ENCODE peak calls at places on chromosomes 11 and 22, in ten cellular contexts. One of them, this sample, is unnamed.

GRCh38 chr22:23094695-23095466 is 24.6 kb downstream of the GNAZ start:
- DNase-seq in H9: no peak
- DNase-seq in Peyer's patch: no peak
- DNase-seq in endothelial cell: no peak
- DNase-seq in osteocyte: no peak
- DNase-seq in AG09309: no peak
- DNase-seq in dorsolateral prefrontal cortex: no peak
- DNase-seq in sigmoid colon: no peak
- DNase-seq in HFFc6: no peak
- DNase-seq in GM12865: no peak
- DNase-seq in this sample: no peak

GRCh38 chr22:39908737-39909136 is 7.9 kb downstream of the GRAP2 start:
- DNase-seq in H9: no peak
- DNase-seq in Peyer's patch: no peak
- DNase-seq in endothelial cell: no peak
- DNase-seq in osteocyte: no peak
- DNase-seq in AG09309: no peak
- DNase-seq in dorsolateral prefrontal cortex: no peak
- DNase-seq in sigmoid colon: no peak
- DNase-seq in HFFc6: peak; percentile 12
- DNase-seq in GM12865: peak; percentile 35
- DNase-seq in this sample: no peak

GRCh38 chr22:31958625-31959239 is 14.4 kb downstream of the YWHAH start:
- DNase-seq in H9: no peak
- DNase-seq in Peyer's patch: no peak
- DNase-seq in endothelial cell: no peak
- DNase-seq in osteocyte: no peak
- DNase-seq in AG09309: no peak
- DNase-seq in dorsolateral prefrontal cortex: no peak
- DNase-seq in sigmoid colon: no peak
- DNase-seq in HFFc6: no peak
- DNase-seq in GM12865: no peak
- DNase-seq in this sample: no peak

GRCh38 chr22:29799217-29799680 is 32.1 kb downstream of the UQCR10 start:
- DNase-seq in H9: no peak
- DNase-seq in Peyer's patch: peak; percentile 82
- DNase-seq in endothelial cell: no peak
- DNase-seq in osteocyte: no peak
- DNase-seq in AG09309: peak; percentile 94
- DNase-seq in dorsolateral prefrontal cortex: peak; percentile 70
- DNase-seq in sigmoid colon: peak; percentile 94
- DNase-seq in HFFc6: peak; percentile 98
- DNase-seq in GM12865: no peak
- DNase-seq in this sample: peak; percentile 86

GRCh38 chr11:130999086-130999485 is 82.8 kb upstream of the SNX19 start:
- DNase-seq in H9: no peak
- DNase-seq in Peyer's patch: no peak
- DNase-seq in endothelial cell: no peak
- DNase-seq in osteocyte: no peak
- DNase-seq in AG09309: peak; percentile 21
- DNase-seq in dorsolateral prefrontal cortex: no peak
- DNase-seq in sigmoid colon: no peak
- DNase-seq in HFFc6: peak; percentile 24
- DNase-seq in GM12865: no peak
- DNase-seq in this sample: no peak

GRCh38 chr11:70861534-70861933 is 390.8 kb downstream of the SHANK2 start:
- DNase-seq in H9: no peak
- DNase-seq in Peyer's patch: no peak
- DNase-seq in endothelial cell: no peak
- DNase-seq in osteocyte: no peak
- DNase-seq in AG09309: no peak
- DNase-seq in dorsolateral prefrontal cortex: no peak
- DNase-seq in sigmoid colon: no peak
- DNase-seq in HFFc6: no peak
- DNase-seq in GM12865: no peak
- DNase-seq in this sample: no peak

GRCh38 chr11:15291885-15292284 is 177.2 kb downstream of the INSC start:
- DNase-seq in H9: no peak
- DNase-seq in Peyer's patch: no peak
- DNase-seq in endothelial cell: no peak
- DNase-seq in osteocyte: no peak
- DNase-seq in AG09309: no peak
- DNase-seq in dorsolateral prefrontal cortex: no peak
- DNase-seq in sigmoid colon: no peak
- DNase-seq in HFFc6: no peak
- DNase-seq in GM12865: no peak
- DNase-seq in this sample: no peak

GRCh38 chr11:131687291-131688055 is 317.1 kb downstream of the NTM start:
- DNase-seq in H9: no peak
- DNase-seq in Peyer's patch: no peak
- DNase-seq in endothelial cell: no peak
- DNase-seq in osteocyte: peak; percentile 83
- DNase-seq in AG09309: no peak
- DNase-seq in dorsolateral prefrontal cortex: no peak
- DNase-seq in sigmoid colon: no peak
- DNase-seq in HFFc6: no peak
- DNase-seq in GM12865: no peak
- DNase-seq in this sample: no peak

GRCh38 chr11:128193633-128194032 is 393.7 kb downstream of the ETS1 start:
- DNase-seq in H9: no peak
- DNase-seq in Peyer's patch: no peak
- DNase-seq in endothelial cell: no peak
- DNase-seq in osteocyte: no peak
- DNase-seq in AG09309: no peak
- DNase-seq in dorsolateral prefrontal cortex: no peak
- DNase-seq in sigmoid colon: no peak
- DNase-seq in HFFc6: no peak
- DNase-seq in GM12865: no peak
- DNase-seq in this sample: no peak

GRCh38 chr11:128196235-128196634 is 391.1 kb downstream of the ETS1 start:
- DNase-seq in H9: no peak
- DNase-seq in Peyer's patch: no peak
- DNase-seq in endothelial cell: no peak
- DNase-seq in osteocyte: no peak
- DNase-seq in AG09309: peak; percentile 39
- DNase-seq in dorsolateral prefrontal cortex: no peak
- DNase-seq in sigmoid colon: no peak
- DNase-seq in HFFc6: no peak
- DNase-seq in GM12865: no peak
- DNase-seq in this sample: no peak

GRCh38 chr11:128194226-128194625 is 393.1 kb downstream of the ETS1 start:
- DNase-seq in H9: no peak
- DNase-seq in Peyer's patch: no peak
- DNase-seq in endothelial cell: no peak
- DNase-seq in osteocyte: no peak
- DNase-seq in AG09309: no peak
- DNase-seq in dorsolateral prefrontal cortex: no peak
- DNase-seq in sigmoid colon: no peak
- DNase-seq in HFFc6: no peak
- DNase-seq in GM12865: no peak
- DNase-seq in this sample: no peak

GRCh38 chr11:128195756-128196155 is 391.6 kb downstream of the ETS1 start:
- DNase-seq in H9: no peak
- DNase-seq in Peyer's patch: no peak
- DNase-seq in endothelial cell: no peak
- DNase-seq in osteocyte: no peak
- DNase-seq in AG09309: no peak
- DNase-seq in dorsolateral prefrontal cortex: no peak
- DNase-seq in sigmoid colon: no peak
- DNase-seq in HFFc6: no peak
- DNase-seq in GM12865: no peak
- DNase-seq in this sample: no peak

DNA sequence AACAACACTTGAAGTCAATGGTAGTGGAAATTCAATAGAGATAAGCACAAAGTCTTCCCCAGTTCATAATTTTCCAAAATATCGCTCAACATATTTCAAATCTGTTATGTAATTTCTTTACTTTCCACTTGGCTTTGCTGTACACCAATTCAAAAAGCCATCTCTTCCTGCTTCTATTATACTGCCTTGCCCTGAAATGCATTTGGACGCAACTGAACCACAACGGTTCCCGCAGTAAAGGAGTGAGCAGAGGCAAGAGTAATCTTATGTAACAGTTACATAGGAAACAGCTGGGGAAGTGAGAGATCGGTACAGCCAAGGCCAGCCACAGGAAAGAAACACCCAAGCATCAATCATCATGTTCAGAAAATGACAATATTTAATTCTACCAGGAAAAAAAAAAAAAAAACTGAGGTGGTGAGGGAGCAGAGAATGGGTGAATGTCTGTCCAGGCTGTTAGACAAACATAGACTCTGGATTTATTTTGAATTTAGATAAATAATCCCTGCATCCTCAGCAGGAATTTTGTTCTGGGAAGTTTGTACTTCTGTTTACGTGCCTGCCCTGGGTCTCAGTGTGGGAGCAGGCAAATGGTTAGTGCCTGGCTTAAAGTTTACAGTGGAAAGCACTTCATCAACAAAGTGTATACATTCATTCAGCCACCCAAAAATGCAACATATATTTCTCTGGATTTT is 392.2 kb downstream of the ETS1 start:
- DNase-seq in H9: no peak
- DNase-seq in Peyer's patch: peak; percentile 77
- DNase-seq in endothelial cell: no peak
- DNase-seq in osteocyte: no peak
- DNase-seq in AG09309: no peak
- DNase-seq in dorsolateral prefrontal cortex: no peak
- DNase-seq in sigmoid colon: no peak
- DNase-seq in HFFc6: no peak
- DNase-seq in GM12865: peak; percentile 9
- DNase-seq in this sample: peak; percentile 14
- TF ChIP-seq CTCF in H9: no peak
- TF ChIP-seq CTCF in Peyer's patch: no peak
- TF ChIP-seq CTCF in endothelial cell: no peak
- TF ChIP-seq CTCF in osteocyte: peak; percentile 25
- TF ChIP-seq CTCF in AG09309: no peak
- TF ChIP-seq CTCF in dorsolateral prefrontal cortex: no peak
- TF ChIP-seq CTCF in sigmoid colon: no peak
- TF ChIP-seq CTCF in HFFc6: no peak
- TF ChIP-seq CTCF in GM12865: no peak
- TF ChIP-seq CTCF in this sample: no peak

GRCh38 chr11:126354631-126355323 is 709 bp upstream of the ST3GAL4 start:
- DNase-seq in H9: no peak
- DNase-seq in Peyer's patch: no peak
- DNase-seq in endothelial cell: no peak
- DNase-seq in osteocyte: no peak
- DNase-seq in AG09309: no peak
- DNase-seq in dorsolateral prefrontal cortex: no peak
- DNase-seq in sigmoid colon: peak; percentile 53
- DNase-seq in HFFc6: no peak
- DNase-seq in GM12865: peak; percentile 50
- DNase-seq in this sample: no peak

GRCh38 chr11:126352163-126352562 is 3.3 kb upstream of the ST3GAL4 start:
- DNase-seq in H9: no peak
- DNase-seq in Peyer's patch: no peak
- DNase-seq in endothelial cell: no peak
- DNase-seq in osteocyte: no peak
- DNase-seq in AG09309: no peak
- DNase-seq in dorsolateral prefrontal cortex: no peak
- DNase-seq in sigmoid colon: no peak
- DNase-seq in HFFc6: no peak
- DNase-seq in GM12865: no peak
- DNase-seq in this sample: peak; percentile 14

GRCh38 chr11:126355324-126355925 is at the start of gene ST3GAL4:
- DNase-seq in H9: peak; percentile 90
- DNase-seq in Peyer's patch: peak; percentile 78
- DNase-seq in endothelial cell: peak; percentile 87
- DNase-seq in osteocyte: peak; percentile 93
- DNase-seq in AG09309: no peak
- DNase-seq in dorsolateral prefrontal cortex: peak; percentile 85
- DNase-seq in sigmoid colon: peak; percentile 90
- DNase-seq in HFFc6: no peak
- DNase-seq in GM12865: peak; percentile 82
- DNase-seq in this sample: peak; percentile 85

GRCh38 chr11:126350811-126351210 is 4.7 kb upstream of the ST3GAL4 start:
- DNase-seq in H9: no peak
- DNase-seq in Peyer's patch: no peak
- DNase-seq in endothelial cell: no peak
- DNase-seq in osteocyte: no peak
- DNase-seq in AG09309: no peak
- DNase-seq in dorsolateral prefrontal cortex: no peak
- DNase-seq in sigmoid colon: no peak
- DNase-seq in HFFc6: no peak
- DNase-seq in GM12865: no peak
- DNase-seq in this sample: no peak

GRCh38 chr11:126352934-126353801 is 2.3 kb upstream of the ST3GAL4 start:
- DNase-seq in H9: no peak
- DNase-seq in Peyer's patch: no peak
- DNase-seq in endothelial cell: no peak
- DNase-seq in osteocyte: no peak
- DNase-seq in AG09309: peak; percentile 55
- DNase-seq in dorsolateral prefrontal cortex: no peak
- DNase-seq in sigmoid colon: no peak
- DNase-seq in HFFc6: peak; percentile 81
- DNase-seq in GM12865: peak; percentile 71
- DNase-seq in this sample: no peak
- TF ChIP-seq CTCF in H9: no peak
- TF ChIP-seq CTCF in Peyer's patch: no peak
- TF ChIP-seq CTCF in endothelial cell: no peak
- TF ChIP-seq CTCF in osteocyte: no peak
- TF ChIP-seq CTCF in AG09309: no peak
- TF ChIP-seq CTCF in dorsolateral prefrontal cortex: no peak
- TF ChIP-seq CTCF in sigmoid colon: no peak
- TF ChIP-seq CTCF in HFFc6: no peak
- TF ChIP-seq CTCF in GM12865: no peak
- TF ChIP-seq CTCF in this sample: no peak

DNA sequence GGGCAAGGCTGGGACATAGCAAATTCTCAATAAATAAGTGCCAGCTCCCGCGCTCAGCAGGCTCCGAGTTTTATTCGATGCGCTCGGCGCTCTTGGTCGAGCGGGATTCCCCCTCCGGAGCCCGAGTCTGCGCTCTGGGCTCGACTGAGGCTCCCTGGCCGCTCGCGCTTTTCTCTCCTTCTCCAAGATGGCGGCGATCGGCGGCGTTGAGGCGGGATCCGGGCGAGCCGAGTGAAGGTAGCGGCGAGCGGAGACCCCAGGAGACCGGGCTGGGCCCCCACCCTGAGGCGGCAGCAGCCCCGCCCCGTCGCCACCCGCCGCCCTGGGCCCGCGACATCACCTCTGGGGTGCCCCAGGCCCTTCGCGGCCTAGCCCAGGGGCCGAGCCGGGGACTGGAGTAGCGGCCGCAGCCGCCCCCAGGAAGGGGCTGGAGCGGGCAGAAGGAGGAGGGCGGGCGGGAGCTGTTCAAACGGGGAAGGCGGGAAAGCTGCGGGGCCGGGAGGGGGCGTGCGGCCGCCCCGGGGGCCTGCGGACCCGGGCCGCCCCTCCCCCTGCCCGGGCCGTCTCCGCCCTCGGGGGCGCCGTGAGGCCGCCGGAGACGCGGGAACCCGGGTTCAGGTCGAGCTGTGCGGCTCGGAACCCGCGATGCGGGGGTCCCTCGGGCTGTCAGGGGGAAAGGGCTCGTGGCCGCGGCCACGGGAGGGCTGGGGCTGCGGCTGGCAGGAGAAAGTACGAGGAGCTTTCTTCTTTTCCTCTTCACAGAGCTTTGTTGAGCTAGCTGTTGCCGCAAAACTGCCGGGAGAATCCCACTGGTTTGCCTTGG is at the start of gene HMGXB4:
- DNase-seq in H9: peak; percentile 82
- DNase-seq in Peyer's patch: peak; percentile 94
- DNase-seq in endothelial cell: peak; percentile 84
- DNase-seq in osteocyte: peak; percentile 95
- DNase-seq in AG09309: peak; percentile 57
- DNase-seq in dorsolateral prefrontal cortex: peak; percentile 93
- DNase-seq in sigmoid colon: peak; percentile 92
- DNase-seq in HFFc6: peak; percentile 78
- DNase-seq in GM12865: peak; percentile 94
- DNase-seq in this sample: peak; percentile 91
- TF ChIP-seq CTCF in H9: peak; percentile 35
- TF ChIP-seq CTCF in Peyer's patch: peak; percentile 34
- TF ChIP-seq CTCF in endothelial cell: no peak
- TF ChIP-seq CTCF in osteocyte: peak; percentile 37
- TF ChIP-seq CTCF in AG09309: no peak
- TF ChIP-seq CTCF in dorsolateral prefrontal cortex: peak; percentile 34
- TF ChIP-seq CTCF in sigmoid colon: no peak
- TF ChIP-seq CTCF in HFFc6: peak; percentile 38
- TF ChIP-seq CTCF in GM12865: peak; percentile 19
- TF ChIP-seq CTCF in this sample: no peak

GRCh38 chr22:24759765-24760164 is 14.8 kb downstream of the PIWIL3 start:
- DNase-seq in H9: no peak
- DNase-seq in Peyer's patch: no peak
- DNase-seq in endothelial cell: no peak
- DNase-seq in osteocyte: peak; percentile 60
- DNase-seq in AG09309: no peak
- DNase-seq in dorsolateral prefrontal cortex: no peak
- DNase-seq in sigmoid colon: no peak
- DNase-seq in HFFc6: no peak
- DNase-seq in GM12865: no peak
- DNase-seq in this sample: no peak

GRCh38 chr22:24753919-24754318 is 20.6 kb downstream of the PIWIL3 start:
- DNase-seq in H9: no peak
- DNase-seq in Peyer's patch: no peak
- DNase-seq in endothelial cell: no peak
- DNase-seq in osteocyte: no peak
- DNase-seq in AG09309: no peak
- DNase-seq in dorsolateral prefrontal cortex: no peak
- DNase-seq in sigmoid colon: no peak
- DNase-seq in HFFc6: no peak
- DNase-seq in GM12865: peak; percentile 16
- DNase-seq in this sample: no peak

GRCh38 chr22:24760708-24761306 is 13.7 kb downstream of the PIWIL3 start:
- DNase-seq in H9: no peak
- DNase-seq in Peyer's patch: no peak
- DNase-seq in endothelial cell: no peak
- DNase-seq in osteocyte: peak; percentile 53
- DNase-seq in AG09309: no peak
- DNase-seq in dorsolateral prefrontal cortex: no peak
- DNase-seq in sigmoid colon: no peak
- DNase-seq in HFFc6: no peak
- DNase-seq in GM12865: no peak
- DNase-seq in this sample: no peak

GRCh38 chr22:24761888-24762675 is 12.4 kb downstream of the PIWIL3 start:
- DNase-seq in H9: no peak
- DNase-seq in Peyer's patch: no peak
- DNase-seq in endothelial cell: no peak
- DNase-seq in osteocyte: peak; percentile 70
- DNase-seq in AG09309: no peak
- DNase-seq in dorsolateral prefrontal cortex: no peak
- DNase-seq in sigmoid colon: no peak
- DNase-seq in HFFc6: no peak
- DNase-seq in GM12865: no peak
- DNase-seq in this sample: no peak

GRCh38 chr22:24758164-24758799 is 16.2 kb downstream of the PIWIL3 start:
- DNase-seq in H9: no peak
- DNase-seq in Peyer's patch: peak; percentile 84
- DNase-seq in endothelial cell: peak; percentile 63
- DNase-seq in osteocyte: peak; percentile 81
- DNase-seq in AG09309: no peak
- DNase-seq in dorsolateral prefrontal cortex: no peak
- DNase-seq in sigmoid colon: peak; percentile 67
- DNase-seq in HFFc6: peak; percentile 12
- DNase-seq in GM12865: peak; percentile 65
- DNase-seq in this sample: no peak
- TF ChIP-seq CTCF in H9: peak; percentile 96
- TF ChIP-seq CTCF in Peyer's patch: peak; percentile 93
- TF ChIP-seq CTCF in endothelial cell: peak; percentile 92
- TF ChIP-seq CTCF in osteocyte: peak; percentile 89
- TF ChIP-seq CTCF in AG09309: peak; percentile 74
- TF ChIP-seq CTCF in dorsolateral prefrontal cortex: peak; percentile 93
- TF ChIP-seq CTCF in sigmoid colon: peak; percentile 69
- TF ChIP-seq CTCF in HFFc6: peak; percentile 96
- TF ChIP-seq CTCF in GM12865: peak; percentile 68
- TF ChIP-seq CTCF in this sample: peak; percentile 71